ENCODE peak calls at places on chromosomes 16 and 17, in four cellular contexts. One of them, this sample, is unnamed.
A peak's percentile ranks its signal among the peaks of the same experiment; 100 is the strongest.

GRCh38 chr17:27256225-27257030 is 37.5 kb upstream of the WSB1 start:
- DNase-seq in choroid plexus epithelial cell: peak; percentile 99
- DNase-seq in adipocyte: peak; percentile 94
- DNase-seq in heart right ventricle: no peak
- DNase-seq in this sample: no peak

GRCh38 chr16:80346160-80346632 is 194.6 kb upstream of the DYNLRB2 start:
- DNase-seq in choroid plexus epithelial cell: peak; percentile 26
- DNase-seq in adipocyte: peak; percentile 68
- DNase-seq in heart right ventricle: no peak
- DNase-seq in this sample: no peak

GRCh38 chr16:17470002-17470870 is 524 bp downstream of the XYLT1 start:
- DNase-seq in choroid plexus epithelial cell: peak; percentile 4
- DNase-seq in heart right ventricle: no peak
- DNase-seq in adipocyte: peak; percentile 66
- DNase-seq in this sample: no peak

GRCh38 chr16:85416267-85417109 is 196.6 kb upstream of the GSE1 start:
- DNase-seq in choroid plexus epithelial cell: peak; percentile 20
- DNase-seq in heart right ventricle: peak; percentile 45
- DNase-seq in adipocyte: peak; percentile 31
- DNase-seq in this sample: no peak

GRCh38 chr16:88720396-88720970 is 14.2 kb downstream of the CTU2 start:
- DNase-seq in heart right ventricle: no peak
- DNase-seq in choroid plexus epithelial cell: no peak
- DNase-seq in adipocyte: no peak
- DNase-seq in this sample: no peak

GRCh38 chr17:56592487-56593072 is 919 bp upstream of the NOG start:
- DNase-seq in choroid plexus epithelial cell: peak; percentile 28
- DNase-seq in adipocyte: peak; percentile 83
- DNase-seq in heart right ventricle: peak; percentile 46
- DNase-seq in this sample: no peak

GRCh38 chr16:20344630-20345029 is 7.9 kb downstream of the UMOD start:
- DNase-seq in choroid plexus epithelial cell: no peak
- DNase-seq in heart right ventricle: no peak
- DNase-seq in adipocyte: no peak
- DNase-seq in this sample: no peak

GRCh38 chr17:2564876-2565275 is 28.6 kb upstream of the PAFAH1B1 start:
- DNase-seq in choroid plexus epithelial cell: peak; percentile 42
- DNase-seq in adipocyte: no peak
- DNase-seq in heart right ventricle: no peak
- DNase-seq in this sample: no peak

GRCh38 chr16:77437859-77438258 is 3.0 kb upstream of the ADAMTS18 start:
- DNase-seq in adipocyte: no peak
- DNase-seq in heart right ventricle: no peak
- DNase-seq in choroid plexus epithelial cell: peak; percentile 74
- DNase-seq in this sample: no peak

GRCh38 chr17:12257176-12257575 is 236.5 kb downstream of the MAP2K4 start:
- DNase-seq in heart right ventricle: no peak
- DNase-seq in adipocyte: no peak
- DNase-seq in choroid plexus epithelial cell: no peak
- DNase-seq in this sample: no peak

GRCh38 chr17:49067163-49067562 is 65.4 kb upstream of the B4GALNT2 start:
- DNase-seq in heart right ventricle: no peak
- DNase-seq in adipocyte: no peak
- DNase-seq in choroid plexus epithelial cell: no peak
- DNase-seq in this sample: no peak

GRCh38 chr17:2050246-2050866 is 4.5 kb upstream of the HIC1 start:
- DNase-seq in adipocyte: peak; percentile 86
- DNase-seq in heart right ventricle: no peak
- DNase-seq in choroid plexus epithelial cell: peak; percentile 78
- DNase-seq in this sample: no peak

GRCh38 chr17:62064029-62064790 is 868 bp downstream of the MED13 start:
- DNase-seq in choroid plexus epithelial cell: peak; percentile 51
- DNase-seq in adipocyte: peak; percentile 55
- DNase-seq in heart right ventricle: no peak
- DNase-seq in this sample: peak; percentile 15

GRCh38 chr16:15642557-15643452 is at the start of gene MARF1:
- DNase-seq in choroid plexus epithelial cell: peak; percentile 96
- DNase-seq in heart right ventricle: peak; percentile 99
- DNase-seq in adipocyte: peak; percentile 99
- DNase-seq in this sample: peak; percentile 91

GRCh38 chr17:47983492-47984223 is 12.7 kb downstream of the CDK5RAP3 start:
- DNase-seq in adipocyte: peak; percentile 20
- DNase-seq in choroid plexus epithelial cell: no peak
- DNase-seq in heart right ventricle: peak; percentile 16
- DNase-seq in this sample: no peak

GRCh38 chr17:44610331-44610730 is 45.9 kb upstream of the MEIOC start:
- DNase-seq in adipocyte: no peak
- DNase-seq in choroid plexus epithelial cell: no peak
- DNase-seq in heart right ventricle: no peak
- DNase-seq in this sample: no peak

GRCh38 chr16:57477531-57478202 is 8.6 kb downstream of the DOK4 start:
- DNase-seq in heart right ventricle: no peak
- DNase-seq in adipocyte: no peak
- DNase-seq in choroid plexus epithelial cell: no peak
- DNase-seq in this sample: no peak

GRCh38 chr16:57478396-57479024 is 7.8 kb downstream of the DOK4 start:
- DNase-seq in adipocyte: no peak
- DNase-seq in heart right ventricle: no peak
- DNase-seq in choroid plexus epithelial cell: no peak
- DNase-seq in this sample: no peak

GRCh38 chr16:57479422-57480126 is 6.7 kb downstream of the DOK4 start:
- DNase-seq in heart right ventricle: peak; percentile 73
- DNase-seq in choroid plexus epithelial cell: peak; percentile 58
- DNase-seq in adipocyte: peak; percentile 72
- DNase-seq in this sample: no peak

GRCh38 chr16:57480127-57480753 is 6.1 kb downstream of the DOK4 start:
- DNase-seq in choroid plexus epithelial cell: peak; percentile 72
- DNase-seq in adipocyte: peak; percentile 49
- DNase-seq in heart right ventricle: no peak
- DNase-seq in this sample: no peak

GRCh38 chr16:57479043-57479421 is 7.3 kb downstream of the DOK4 start:
- DNase-seq in heart right ventricle: no peak
- DNase-seq in choroid plexus epithelial cell: no peak
- DNase-seq in adipocyte: peak; percentile 48
- DNase-seq in this sample: no peak
- H3K4me3 ChIP-seq in heart right ventricle: peak overlapping the region; percentile 55
- H3K4me3 ChIP-seq in choroid plexus epithelial cell: peak overlapping the region; percentile 55
- H3K4me3 ChIP-seq in adipocyte: peak overlapping the region; percentile 86
- H3K4me3 ChIP-seq in this sample: no peak overlapping the region

GRCh38 chr16:9371713-9372448 is 280.4 kb downstream of the HAPSTR1 start:
- DNase-seq in heart right ventricle: no peak
- DNase-seq in choroid plexus epithelial cell: no peak
- DNase-seq in adipocyte: no peak
- DNase-seq in this sample: no peak
- H3K4me3 ChIP-seq in heart right ventricle: no peak overlapping the region
- H3K4me3 ChIP-seq in choroid plexus epithelial cell: no peak overlapping the region
- H3K4me3 ChIP-seq in adipocyte: no peak overlapping the region
- H3K4me3 ChIP-seq in this sample: no peak overlapping the region

GRCh38 chr16:66552288-66553143 is at the start of gene CKLF:
- DNase-seq in heart right ventricle: peak; percentile 88
- DNase-seq in choroid plexus epithelial cell: peak; percentile 92
- DNase-seq in adipocyte: peak; percentile 95
- DNase-seq in this sample: peak; percentile 61

GRCh38 chr16:66551788-66552287 is 538 bp upstream of the CKLF start:
- DNase-seq in adipocyte: no peak
- DNase-seq in choroid plexus epithelial cell: no peak
- DNase-seq in heart right ventricle: no peak
- DNase-seq in this sample: no peak

GRCh38 chr16:66553223-66553622 is 847 bp downstream of the CKLF start:
- DNase-seq in choroid plexus epithelial cell: no peak
- DNase-seq in heart right ventricle: no peak
- DNase-seq in adipocyte: no peak
- DNase-seq in this sample: no peak

GRCh38 chr16:66554492-66554891 is 2.1 kb downstream of the CKLF start:
- DNase-seq in choroid plexus epithelial cell: no peak
- DNase-seq in adipocyte: no peak
- DNase-seq in heart right ventricle: no peak
- DNase-seq in this sample: no peak

DNA sequence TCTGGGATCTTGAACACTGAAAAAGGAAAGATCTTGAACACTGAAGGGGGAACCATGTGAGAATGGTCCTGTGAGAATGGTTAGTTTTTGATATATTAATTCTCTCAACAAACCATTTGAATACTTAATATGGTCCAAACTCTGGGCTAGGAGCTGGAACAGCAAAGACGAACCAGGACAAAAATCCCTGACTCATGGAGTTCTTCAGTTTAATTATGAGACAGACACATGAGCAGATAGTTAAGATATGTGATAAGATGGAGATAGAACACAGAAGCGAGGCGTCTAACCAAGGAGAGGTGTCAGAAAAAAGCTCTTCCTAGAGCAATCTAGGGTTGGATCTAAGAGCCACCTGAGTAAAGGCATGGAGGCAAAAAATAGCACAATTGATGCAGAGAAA is 1.6 kb downstream of the CKLF start:
- DNase-seq in choroid plexus epithelial cell: no peak
- DNase-seq in adipocyte: no peak
- DNase-seq in heart right ventricle: no peak
- DNase-seq in this sample: no peak
- H3K4me3 ChIP-seq in choroid plexus epithelial cell: no peak overlapping the region
- H3K4me3 ChIP-seq in adipocyte: peak overlapping the region; percentile 94
- H3K4me3 ChIP-seq in heart right ventricle: peak overlapping the region; percentile 74
- H3K4me3 ChIP-seq in this sample: no peak overlapping the region

GRCh38 chr17:7294614-7295153 is at the start of gene YBX2:
- DNase-seq in adipocyte: peak; percentile 50
- DNase-seq in heart right ventricle: peak; percentile 66
- DNase-seq in choroid plexus epithelial cell: peak; percentile 19
- DNase-seq in this sample: no peak

GRCh38 chr17:7293131-7293557 is 1.3 kb downstream of the YBX2 start:
- DNase-seq in choroid plexus epithelial cell: no peak
- DNase-seq in adipocyte: no peak
- DNase-seq in heart right ventricle: no peak
- DNase-seq in this sample: no peak

GRCh38 chr17:7292729-7293128 is 1.7 kb downstream of the YBX2 start:
- DNase-seq in choroid plexus epithelial cell: no peak
- DNase-seq in heart right ventricle: no peak
- DNase-seq in adipocyte: no peak
- DNase-seq in this sample: no peak

GRCh38 chr17:7295230-7296180 is 1.1 kb upstream of the YBX2 start:
- DNase-seq in heart right ventricle: no peak
- DNase-seq in adipocyte: no peak
- DNase-seq in choroid plexus epithelial cell: no peak
- DNase-seq in this sample: no peak

DNA sequence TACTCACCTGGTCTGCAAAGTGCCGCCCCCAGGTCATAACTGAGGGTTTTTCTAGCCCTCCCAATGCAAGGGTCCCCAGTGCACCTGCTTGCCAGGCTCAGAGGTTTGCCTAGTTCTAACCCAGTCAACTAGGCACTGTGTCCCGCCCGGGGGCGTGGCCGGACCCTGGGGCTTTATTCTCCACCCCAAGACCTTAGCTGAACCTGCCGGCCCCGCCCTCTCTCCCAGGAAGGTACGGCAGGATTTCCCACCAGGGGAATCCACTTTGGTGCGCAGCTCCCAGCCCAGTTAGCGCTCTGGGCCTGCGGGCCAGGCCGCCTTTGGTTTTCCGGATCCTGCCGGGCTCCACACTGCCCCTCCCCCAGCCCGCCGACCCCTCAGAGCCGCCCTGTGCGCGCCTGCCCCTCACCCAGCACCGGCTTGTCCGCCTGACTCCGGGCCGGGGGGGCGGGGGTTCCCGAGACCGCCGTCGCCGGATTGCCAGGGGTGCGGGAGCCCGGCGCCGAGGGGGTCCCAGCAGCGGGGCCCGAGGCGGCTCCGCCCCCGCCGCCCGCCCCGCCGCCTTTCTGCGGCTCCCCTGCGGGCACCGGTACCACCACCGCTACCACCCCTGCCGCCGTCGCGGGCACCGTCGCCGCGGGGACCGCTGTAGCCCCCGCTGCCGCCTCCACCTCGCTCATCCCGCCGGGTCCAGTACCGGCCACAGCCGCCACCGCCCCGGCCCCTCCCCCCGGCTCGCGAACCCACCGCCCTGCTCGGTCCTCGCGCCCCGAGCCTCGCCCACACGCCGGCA is 422 bp downstream of the YBX2 start:
- DNase-seq in choroid plexus epithelial cell: no peak
- DNase-seq in heart right ventricle: no peak
- DNase-seq in adipocyte: no peak
- DNase-seq in this sample: no peak
- H3K4me3 ChIP-seq in choroid plexus epithelial cell: no peak overlapping the region
- H3K4me3 ChIP-seq in heart right ventricle: peak overlapping the region; percentile 38
- H3K4me3 ChIP-seq in adipocyte: no peak overlapping the region
- H3K4me3 ChIP-seq in this sample: no peak overlapping the region

GRCh38 chr16:30985401-30986128 is 558 bp downstream of the HSD3B7 start:
- DNase-seq in heart right ventricle: no peak
- DNase-seq in adipocyte: no peak
- DNase-seq in choroid plexus epithelial cell: no peak
- DNase-seq in this sample: no peak
- H3K4me3 ChIP-seq in heart right ventricle: peak overlapping the region; percentile 57
- H3K4me3 ChIP-seq in adipocyte: peak overlapping the region; percentile 76
- H3K4me3 ChIP-seq in choroid plexus epithelial cell: peak overlapping the region; percentile 52
- H3K4me3 ChIP-seq in this sample: no peak overlapping the region

GRCh38 chr16:2962334-2963073 is 1.6 kb upstream of the KREMEN2 start:
- DNase-seq in choroid plexus epithelial cell: no peak
- DNase-seq in heart right ventricle: no peak
- DNase-seq in adipocyte: no peak
- DNase-seq in this sample: no peak
- H3K4me3 ChIP-seq in choroid plexus epithelial cell: no peak overlapping the region
- H3K4me3 ChIP-seq in heart right ventricle: no peak overlapping the region
- H3K4me3 ChIP-seq in adipocyte: no peak overlapping the region
- H3K4me3 ChIP-seq in this sample: no peak overlapping the region

This sample was measured in GM12864.